ENCODE peak calls at places on chromosome 20, in eight cellular contexts. Q, O, G, Y, A, V, C and S are unnamed samples.

GRCh38 chr20:20824924-20825584 is 112.6 kb upstream of the RALGAPA2 start:
- DNase-seq in Q (peak), O (peak), G (no peak), Y (peak), A (no peak), V (peak), C (peak), S (peak)

GRCh38 chr20:38812182-38812581 is 6.7 kb downstream of the PPP1R16B start:
- DNase-seq in Q (no peak), O (no peak), G (no peak), Y (no peak), A (no peak), V (no peak), C (no peak), S (no peak)

GRCh38 chr20:62156592-62157386 is 13.2 kb downstream of the SS18L1 start:
- DNase-seq in Q (peak), O (peak), G (peak), Y (peak), A (no peak), V (peak), C (peak), S (peak)

GRCh38 chr20:33798444-33798843 is 12.7 kb upstream of the CHMP4B start:
- DNase-seq in Q (no peak), O (no peak), G (no peak), Y (no peak), A (no peak), V (no peak), C (no peak), S (no peak)

GRCh38 chr20:42082611-42083010 is 464.4 kb upstream of the CHD6 start:
- DNase-seq in Q (no peak), O (peak), G (no peak), Y (no peak), A (peak), V (no peak), C (no peak), S (peak)

GRCh38 chr20:711526-711925 is 35.9 kb upstream of the SCRT2 start:
- DNase-seq in Q (no peak), O (no peak), G (no peak), Y (no peak), A (no peak), V (no peak), C (no peak), S (no peak)

GRCh38 chr20:25223179-25223661 is 24.7 kb upstream of the PYGB start:
- DNase-seq in Q (peak), O (peak), G (no peak), Y (no peak), A (peak), V (no peak), C (peak), S (no peak)

GRCh38 chr20:36826556-36827244 is 49.2 kb upstream of the TLDC2 start:
- DNase-seq in Q (no peak), O (no peak), G (no peak), Y (no peak), A (no peak), V (no peak), C (no peak), S (no peak)

GRCh38 chr20:12598894-12599293 is 409.9 kb upstream of the SPTLC3 start:
- DNase-seq in Q (no peak), O (no peak), G (no peak), Y (peak), A (peak), V (no peak), C (no peak), S (no peak)

GRCh38 chr20:37523012-37523391 is 2.0 kb downstream of the NNAT start:
- DNase-seq in Q (no peak), O (no peak), G (no peak), Y (no peak), A (no peak), V (peak), C (no peak), S (no peak)

GRCh38 chr20:12077835-12078374 is 160.2 kb downstream of the BTBD3 start:
- DNase-seq in Q (no peak), O (no peak), G (no peak), Y (no peak), A (no peak), V (no peak), C (no peak), S (no peak)

GRCh38 chr20:20466341-20466879 is 98.5 kb downstream of the INSM1 start:
- DNase-seq in Q (peak), O (peak), G (no peak), Y (no peak), A (peak), V (no peak), C (no peak), S (no peak)

GRCh38 chr20:53750827-53751393 is 157.3 kb upstream of the ZNF217 start:
- DNase-seq in Q (peak), O (peak), G (no peak), Y (no peak), A (no peak), V (no peak), C (no peak), S (peak)

GRCh38 chr20:51134405-51134804 is 111.5 kb upstream of the KCNG1 start:
- DNase-seq in Q (no peak), O (no peak), G (no peak), Y (no peak), A (no peak), V (no peak), C (no peak), S (no peak)

GRCh38 chr20:19397676-19398075 is 185.2 kb downstream of the SLC24A3 start:
- DNase-seq in Q (no peak), O (peak), G (no peak), Y (no peak), A (peak), V (no peak), C (no peak), S (no peak)

GRCh38 chr20:39611901-39612300 is 649.8 kb downstream of the DHX35 start:
- DNase-seq in Q (no peak), O (no peak), G (no peak), Y (no peak), A (no peak), V (no peak), C (no peak), S (no peak)

GRCh38 chr20:4936392-4936850 is 64.9 kb downstream of the SLC23A2 start:
- DNase-seq in Q (no peak), O (no peak), G (no peak), Y (no peak), A (no peak), V (no peak), C (no peak), S (no peak)

GRCh38 chr20:32249030-32249738 is 28.3 kb upstream of the KIF3B start:
- DNase-seq in Q (peak), O (no peak), G (no peak), Y (no peak), A (no peak), V (no peak), C (no peak), S (no peak)

GRCh38 chr20:52972190-52972937 is at the start of gene TSHZ2:
- DNase-seq in Q (peak), O (peak), G (no peak), Y (peak), A (no peak), V (peak), C (no peak), S (no peak)

GRCh38 chr20:26218301-26218700 is 521.6 kb upstream of the ZNF337 start:
- DNase-seq in Q (no peak), O (peak), G (no peak), Y (no peak), A (no peak), V (no peak), C (no peak), S (no peak)